ENCODE peak calls at places on chromosomes 5 and 9, in five cellular contexts. Q is ascending aorta, J is PC-9, A is left ventricle myocardium inferior, E is lower leg skin. V is an unnamed sample.
A peak's percentile ranks its signal among the peaks of the same experiment; 100 is the strongest.

GRCh38 chr9:136545065-136545965 is 533 bp downstream of the NOTCH1 start:
- DNase-seq in J (peak; percentile 39), A (no peak), E (no peak), Q (no peak), V (no peak)

GRCh38 chr5:56681346-56681745 is 134.0 kb upstream of the MAP3K1 start:
- DNase-seq in A (no peak), J (no peak), Q (no peak), E (no peak), V (peak; percentile 75)

GRCh38 chr9:17942498-17942897 is 363.6 kb downstream of the SH3GL2 start:
- DNase-seq in J (no peak), Q (no peak), A (no peak), E (no peak), V (no peak)

GRCh38 chr5:127799293-127799905 is 96.2 kb downstream of the CCDC192 start:
- DNase-seq in A (no peak), Q (no peak), J (no peak), E (no peak), V (no peak)

GRCh38 chr5:52990531-52990925 is 1.4 kb downstream of the ITGA2 start:
- DNase-seq in J (no peak), Q (no peak), E (no peak), A (no peak), V (no peak)

GRCh38 chr9:112166176-112167140 is 8.6 kb downstream of the SUSD1 start:
- DNase-seq in E (no peak), A (no peak), J (peak; percentile 61), Q (no peak), V (peak; percentile 43)

GRCh38 chr9:7137571-7137970 is 379.8 kb downstream of the KDM4C start:
- DNase-seq in J (no peak), E (no peak), A (no peak), Q (no peak), V (no peak)

GRCh38 chr5:158120760-158121159 is 261.8 kb upstream of the CLINT1 start:
- DNase-seq in E (no peak), J (no peak), A (no peak), Q (no peak), V (no peak)

GRCh38 chr9:93088656-93089015 is 7.4 kb upstream of the CARD19 start:
- DNase-seq in Q (peak; percentile 11), E (no peak), J (no peak), A (no peak), V (no peak)

GRCh38 chr5:80825780-80826460 is 134.2 kb upstream of the RASGRF2 start:
- DNase-seq in A (no peak), J (no peak), E (no peak), Q (no peak), V (peak; percentile 2)

GRCh38 chr5:141850183-141850768 is 27.9 kb downstream of the PCDH1 start:
- DNase-seq in A (peak; percentile 48), E (no peak), Q (no peak), J (no peak), V (no peak)

GRCh38 chr5:127863610-127864395 is 160.6 kb downstream of the CCDC192 start:
- DNase-seq in Q (no peak), A (no peak), J (no peak), E (no peak), V (no peak)

GRCh38 chr9:4494337-4494736 is 4.1 kb downstream of the SLC1A1 start:
- DNase-seq in J (no peak), E (no peak), Q (no peak), A (no peak), V (no peak)

GRCh38 chr5:68730220-68731010 is 363.4 kb upstream of the SLC30A5 start:
- DNase-seq in A (peak; percentile 18), J (no peak), E (peak; percentile 33), Q (peak; percentile 65), V (peak; percentile 90)

GRCh38 chr9:94692601-94693000 is 33.9 kb upstream of the AOPEP start:
- DNase-seq in Q (no peak), A (no peak), J (peak; percentile 49), E (no peak), V (no peak)

GRCh38 chr5:118533166-118533565 is 455.2 kb downstream of the DTWD2 start:
- DNase-seq in J (no peak), E (no peak), A (no peak), Q (no peak), V (peak; percentile 41)

GRCh38 chr5:155780274-155780673 is 546.7 kb upstream of the SGCD start:
- DNase-seq in Q (no peak), A (no peak), E (no peak), J (no peak), V (no peak)

GRCh38 chr9:87567047-87567446 is 69.4 kb downstream of the DAPK1 start:
- DNase-seq in J (no peak), A (no peak), E (no peak), Q (no peak), V (no peak)

GRCh38 chr9:37752646-37753488 is 738 bp upstream of the TRMT10B start:
- DNase-seq in A (no peak), Q (no peak), E (no peak), J (no peak), V (no peak)

GRCh38 chr5:122121782-122122465 is 7.4 kb upstream of the ZNF474 start:
- DNase-seq in J (no peak), A (no peak), E (no peak), Q (no peak), V (peak; percentile 54)

GRCh38 chr5:122458278-122458872 is 146.3 kb downstream of the SNCAIP start:
- DNase-seq in J (no peak), A (no peak), E (no peak), Q (no peak), V (no peak)

GRCh38 chr5:16551628-16552027 is 65.2 kb downstream of the RETREG1 start:
- DNase-seq in E (no peak), J (no peak), A (no peak), Q (no peak), V (no peak)

GRCh38 chr5:111129938-111130337 is 37.8 kb downstream of the WDR36 start:
- DNase-seq in E (no peak), Q (no peak), J (no peak), A (no peak), V (peak; percentile 14)

GRCh38 chr5:158725223-158725825 is 374.4 kb downstream of the EBF1 start:
- DNase-seq in Q (no peak), E (no peak), A (no peak), J (no peak), V (no peak)

GRCh38 chr9:134492281-134492691 is 149.3 kb upstream of the COL5A1 start:
- DNase-seq in J (no peak), E (peak; percentile 56), A (peak; percentile 69), Q (peak; percentile 71), V (peak; percentile 26)

GRCh38 chr9:73162987-73163763 is 11.5 kb downstream of the ANXA1 start:
- DNase-seq in E (no peak), Q (no peak), A (no peak), J (no peak), V (no peak)

GRCh38 chr5:10264569-10264968 is 14.5 kb downstream of the CCT5 start:
- DNase-seq in Q (no peak), E (no peak), A (no peak), J (no peak), V (no peak)

GRCh38 chr5:18270635-18271338 is 636.5 kb downstream of the TAF11L14 start:
- DNase-seq in J (no peak), Q (no peak), E (no peak), A (no peak), V (no peak)

GRCh38 chr9:109329274-109330258 is 8.7 kb upstream of the EPB41L4B start:
- DNase-seq in A (peak; percentile 40), J (peak; percentile 84), E (peak; percentile 74), Q (peak; percentile 83), V (peak; percentile 64)

GRCh38 chr9:99259231-99259918 is 37.3 kb downstream of the SEC61B start:
- DNase-seq in J (peak; percentile 8), A (peak; percentile 88), Q (peak; percentile 86), E (peak; percentile 70), V (no peak)

GRCh38 chr5:72117281-72117680 is 10.0 kb downstream of the MAP1B start:
- DNase-seq in Q (no peak), E (no peak), J (no peak), A (no peak), V (no peak)

GRCh38 chr5:177358333-177358939 is 712 bp downstream of the RGS14 start:
- DNase-seq in E (no peak), Q (no peak), J (no peak), A (no peak), V (no peak)

DNA sequence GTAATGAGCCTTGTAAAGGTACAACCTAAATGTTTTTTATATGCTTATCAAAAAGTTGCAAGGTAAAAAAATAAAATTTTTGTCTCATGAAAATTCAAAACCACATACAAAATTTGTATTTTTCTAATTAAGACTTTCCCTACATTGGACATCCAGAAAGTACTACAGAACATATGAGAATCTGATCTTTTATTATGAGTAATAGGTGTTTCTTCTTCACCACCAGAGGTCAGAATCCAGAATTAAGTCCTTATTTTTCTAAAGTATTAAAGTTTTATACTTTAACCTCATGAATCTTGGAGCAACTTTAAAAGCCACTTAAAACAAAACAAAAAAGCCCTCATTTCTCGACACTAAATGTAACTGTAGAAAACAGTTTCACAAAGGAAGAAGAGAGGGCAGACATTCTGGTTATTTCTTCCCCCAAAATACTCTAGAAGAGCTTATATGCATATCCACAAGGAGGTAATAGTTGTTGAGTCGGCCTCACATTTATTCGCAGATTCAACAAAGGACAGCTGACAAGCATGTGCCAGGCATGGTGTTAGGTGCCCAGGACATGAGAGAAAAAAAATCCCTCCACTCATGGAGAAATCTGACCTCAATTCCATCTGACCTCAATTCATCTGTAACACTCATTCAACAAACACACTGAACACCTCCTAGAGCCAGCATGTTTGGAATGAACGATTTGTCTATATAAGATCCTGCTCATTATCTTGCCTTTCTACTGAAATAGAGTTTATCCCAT is 69.2 kb downstream of the MLLT3 start:
- DNase-seq in Q (no peak), J (no peak), E (no peak), A (no peak), V (peak; percentile 36)
- H3K4me3 ChIP-seq in Q (no peak overlapping the region), J (no peak overlapping the region), E (no peak overlapping the region), A (no peak overlapping the region), V (no peak overlapping the region)

DNA sequence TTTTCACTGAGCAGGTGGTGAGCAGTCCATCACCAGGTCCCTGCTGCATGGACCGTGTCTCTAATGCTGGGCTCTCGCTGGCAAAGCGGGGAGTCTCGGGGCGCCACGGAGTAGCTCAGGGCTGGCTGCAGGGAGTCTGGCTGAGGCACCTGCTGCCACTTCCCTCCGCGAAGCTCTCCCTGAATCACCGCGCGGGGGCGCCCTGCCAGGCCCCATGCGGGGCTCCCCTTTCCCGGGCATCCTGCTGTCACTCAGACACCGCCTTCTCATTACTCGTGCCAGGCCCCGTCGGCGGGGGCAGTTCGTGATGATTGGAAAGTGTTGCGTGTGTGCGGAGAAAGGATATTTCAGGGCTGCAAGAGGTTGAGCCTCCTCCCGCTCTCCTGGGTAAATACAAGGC is 335.8 kb downstream of the IRX2 start:
- DNase-seq in J (peak; percentile 11), Q (no peak), E (no peak), A (no peak), V (no peak)
- TF ChIP-seq CTCF in J (no peak), Q (no peak), E (no peak), A (no peak), V (no peak)

DNA sequence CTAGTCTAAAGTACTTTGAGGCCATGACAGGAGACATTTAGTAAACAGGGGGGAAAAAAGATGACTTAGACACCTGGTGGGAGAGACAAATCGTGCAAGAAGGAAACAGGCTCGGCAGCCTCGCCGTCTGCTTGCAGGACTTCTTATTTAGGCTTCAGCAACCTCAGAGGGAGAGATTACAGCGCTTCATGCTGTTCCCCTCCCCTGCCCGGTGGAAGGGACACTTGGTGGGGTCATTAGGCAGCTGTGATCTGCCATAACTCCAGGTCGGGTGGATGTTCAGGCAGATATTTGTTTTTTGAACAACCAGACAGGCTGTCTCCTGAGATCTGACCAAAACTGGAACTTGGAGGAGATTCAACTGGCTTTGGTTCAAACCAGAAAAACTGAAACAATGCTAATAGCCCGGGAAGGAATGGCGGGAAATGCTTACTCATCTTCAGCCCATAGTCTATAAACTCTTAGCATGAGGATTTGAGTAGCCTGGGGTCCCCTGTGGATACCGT is 38.1 kb upstream of the CD180 start:
- DNase-seq in E (no peak), A (peak; percentile 40), J (peak; percentile 24), Q (no peak), V (peak; percentile 96)
- H3K4me3 ChIP-seq in E (no peak overlapping the region), A (peak overlapping the region; percentile 46), J (no peak overlapping the region), Q (peak overlapping the region; percentile 25), V (no peak overlapping the region)

GRCh38 chr5:84382363-84383295 is 2.1 kb downstream of the EDIL3 start:
- DNase-seq in Q (peak; percentile 69), E (peak; percentile 24), A (peak; percentile 18), J (peak; percentile 47), V (peak; percentile 75)
- TF ChIP-seq CTCF in Q (no peak), E (no peak), A (no peak), J (no peak), V (no peak)